ENCODE peak calls at places on chromosomes 3 and 15, in five cellular contexts. U is pancreas, P is psoas muscle, T is heart left ventricle, A is right atrium auricular region. G is an unnamed sample. For H3K9me3, the result is how much of the 10 kb centered on the place peaks cover.

GRCh38 chr3:144774897-144775296 is 803.3 kb downstream of the DIPK2A start:
- DNase-seq in U (no peak), A (no peak), P (no peak), T (no peak), G (no peak)

GRCh38 chr3:160368804-160369203 is 30.2 kb downstream of the IFT80 start:
- DNase-seq in U (no peak), A (no peak), P (no peak), T (no peak), G (no peak)

GRCh38 chr3:172692751-172693310 is 18.0 kb downstream of the NCEH1 start:
- DNase-seq in U (no peak), A (no peak), P (no peak), T (no peak), G (no peak)

GRCh38 chr3:176562381-176562780 is 634.9 kb downstream of the TBL1XR1 start:
- DNase-seq in U (no peak), T (no peak), A (no peak), P (no peak), G (no peak)

GRCh38 chr3:121483290-121483689 is 62.5 kb downstream of the POLQ start:
- DNase-seq in P (no peak), A (no peak), T (no peak), U (no peak), G (no peak)

GRCh38 chr3:125386811-125387210 is 11.7 kb upstream of the ZNF148 start:
- DNase-seq in A (no peak), P (no peak), U (no peak), T (no peak), G (no peak)

GRCh38 chr3:188335656-188336055 is 181.7 kb downstream of the LPP start:
- DNase-seq in U (no peak), T (no peak), A (no peak), P (no peak), G (no peak)

GRCh38 chr15:77836116-77836798 is 203.5 kb upstream of the LINGO1 start:
- DNase-seq in T (peak), A (no peak), U (no peak), P (no peak), G (no peak)

GRCh38 chr3:72171461-72171860 is 386.5 kb upstream of the PROK2 start:
- DNase-seq in P (no peak), U (no peak), T (no peak), A (no peak), G (no peak)

GRCh38 chr3:52895416-52895815 is 1.9 kb downstream of the STIMATE start:
- DNase-seq in P (no peak), A (no peak), U (no peak), T (no peak), G (no peak)

GRCh38 chr15:57376695-57377477 is 581 bp downstream of the CGNL1 start:
- DNase-seq in A (peak), U (peak), P (peak), T (peak), G (peak)

GRCh38 chr3:195558602-195559001 is 15.5 kb upstream of the PPP1R2 start:
- DNase-seq in T (no peak), U (no peak), A (no peak), P (peak), G (peak)
- TF ChIP-seq CTCF in T (peak), U (no peak), A (peak), P (peak), G (peak)

GRCh38 chr3:177921153-177921552 is 615.1 kb upstream of the KCNMB2 start:
- DNase-seq in A (no peak), U (no peak), T (no peak), P (no peak), G (no peak)
- H3K9me3 ChIP-seq in A (under half), U (under half), T (under half), P (under half), G (under half)

DNA sequence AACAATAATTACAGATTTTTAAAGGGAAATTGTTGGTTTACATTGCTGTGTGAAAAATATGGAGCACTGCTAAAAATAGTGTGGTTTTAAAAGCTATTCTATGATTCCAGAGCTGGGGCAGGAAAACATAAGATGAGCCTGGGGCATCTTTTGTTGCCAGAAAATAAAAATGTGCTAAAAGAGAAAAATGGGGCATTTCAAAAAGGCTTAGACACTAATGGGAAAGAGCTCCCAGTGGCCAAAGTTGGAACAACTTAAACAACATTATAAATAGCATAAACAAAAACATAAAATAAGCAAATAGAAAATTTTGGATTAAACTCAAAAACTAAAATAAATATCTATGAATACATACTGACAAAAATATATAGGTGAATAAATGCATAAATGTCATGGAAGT is 478.9 kb downstream of the NLGN1 start:
- DNase-seq in U (no peak), A (no peak), T (no peak), P (no peak), G (no peak)
- TF ChIP-seq CTCF in U (no peak), A (peak), T (no peak), P (no peak), G (no peak)

DNA sequence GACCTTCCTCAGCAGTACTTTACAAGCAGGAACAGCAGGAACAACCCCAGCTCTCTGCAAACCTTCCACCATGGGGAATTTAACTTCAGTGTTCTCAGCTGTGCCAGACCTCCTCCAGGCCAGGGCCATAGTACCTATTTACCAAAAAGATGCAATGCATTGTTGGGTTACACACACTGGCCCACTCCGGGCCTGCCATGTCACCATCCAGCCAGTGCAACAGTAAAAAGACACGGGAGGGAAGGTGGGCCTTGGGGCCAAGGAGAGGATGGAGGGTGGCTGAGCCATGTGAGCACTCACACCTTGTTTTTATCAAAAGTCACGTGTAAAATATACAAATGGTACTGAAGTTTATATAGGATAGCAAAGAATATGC is 157.0 kb downstream of the GABRB3 start:
- DNase-seq in T (no peak), U (no peak), A (no peak), P (no peak), G (no peak)
- H3K9me3 ChIP-seq in T (under half), U (under half), A (under half), P (under half), G (under half)

GRCh38 chr3:139934557-139935070 is 371 bp upstream of the CLSTN2 start:
- DNase-seq in T (peak), A (peak), P (peak), U (peak), G (peak)
- TF ChIP-seq CTCF in T (peak), A (peak), P (peak), U (no peak), G (no peak)

GRCh38 chr3:93907132-93907531 is 66.6 kb downstream of the PROS1 start:
- DNase-seq in P (no peak), A (no peak), T (no peak), U (no peak), G (no peak)

GRCh38 chr3:93904568-93904967 is 69.1 kb downstream of the PROS1 start:
- DNase-seq in P (no peak), T (no peak), A (no peak), U (no peak), G (no peak)

GRCh38 chr3:93910085-93910484 is 63.6 kb downstream of the PROS1 start:
- DNase-seq in U (no peak), A (no peak), P (no peak), T (no peak), G (no peak)

GRCh38 chr3:93906245-93906644 is 67.5 kb downstream of the PROS1 start:
- DNase-seq in T (no peak), U (peak), A (no peak), P (no peak), G (peak)
- H3K9me3 ChIP-seq in T (under half), U (under half), A (under half), P (under half), G (under half)

DNA sequence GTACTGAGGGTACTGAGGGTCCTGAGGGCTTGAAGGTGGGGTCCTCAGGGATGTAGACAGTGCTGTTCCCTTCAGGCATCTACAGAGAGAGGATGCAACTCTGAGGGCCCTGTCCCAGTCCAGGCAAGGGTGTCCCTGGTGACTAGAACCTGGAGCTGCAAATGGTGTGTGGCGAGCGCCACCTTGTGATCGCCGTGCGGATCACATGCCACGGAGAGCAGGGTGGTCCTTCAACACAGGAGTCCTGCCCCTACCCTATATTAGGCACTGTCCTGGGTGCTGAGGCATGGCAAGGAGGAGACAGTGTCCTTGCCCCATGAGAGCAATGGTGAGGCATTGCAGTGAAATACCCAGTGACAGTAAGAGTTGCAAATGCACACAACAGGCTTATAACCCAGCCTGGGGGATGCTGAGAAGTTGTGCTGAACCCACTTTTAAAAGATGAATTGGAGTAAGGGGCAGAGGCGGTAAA is 23.6 kb downstream of the RHCG start:
- DNase-seq in U (peak), P (no peak), T (no peak), A (no peak), G (no peak)
- TF ChIP-seq CTCF in U (no peak), P (peak), T (peak), A (peak), G (no peak)

GRCh38 chr3:44729384-44729910 is at the start of gene ZNF501:
- DNase-seq in P (peak), A (peak), T (peak), U (peak), G (peak)
- H3K9me3 ChIP-seq in P (half or more), A (half or more), T (under half), U (under half), G (under half)

GRCh38 chr3:149527531-149528343 is 53.2 kb downstream of the TM4SF4 start:
- DNase-seq in U (no peak), A (no peak), T (no peak), P (no peak), G (peak)
- TF ChIP-seq CTCF in U (no peak), A (peak), T (peak), P (peak), G (peak)

G was measured in upper lobe of left lung.